ENCODE peak calls at places on chromosomes 2 and 18, in five cellular contexts. One of them, this sample, is unnamed.

GRCh38 chr2:210475726-210476125 is 833 bp downstream of the LANCL1 start:
- DNase-seq in naive thymus-derived CD4-positive, alpha-beta T cell: no peak
- DNase-seq in transverse colon: no peak
- DNase-seq in Panc1: no peak
- DNase-seq in esophagus squamous epithelium: no peak
- DNase-seq in this sample: no peak

GRCh38 chr2:238706673-238707072 is 141.2 kb upstream of the TWIST2 start:
- DNase-seq in naive thymus-derived CD4-positive, alpha-beta T cell: no peak
- DNase-seq in transverse colon: no peak
- DNase-seq in Panc1: no peak
- DNase-seq in esophagus squamous epithelium: no peak
- DNase-seq in this sample: no peak

GRCh38 chr2:206443735-206444527 is 599 bp downstream of the ADAM23 start:
- DNase-seq in naive thymus-derived CD4-positive, alpha-beta T cell: no peak
- DNase-seq in transverse colon: no peak
- DNase-seq in Panc1: no peak
- DNase-seq in esophagus squamous epithelium: no peak
- DNase-seq in this sample: peak; percentile 3

GRCh38 chr2:113967272-113967671 is 77.4 kb downstream of the ACTR3 start:
- DNase-seq in naive thymus-derived CD4-positive, alpha-beta T cell: no peak
- DNase-seq in transverse colon: no peak
- DNase-seq in Panc1: no peak
- DNase-seq in esophagus squamous epithelium: no peak
- DNase-seq in this sample: no peak

GRCh38 chr2:152847067-152847466 is 128.6 kb downstream of the ARL6IP6 start:
- DNase-seq in naive thymus-derived CD4-positive, alpha-beta T cell: no peak
- DNase-seq in transverse colon: no peak
- DNase-seq in Panc1: no peak
- DNase-seq in esophagus squamous epithelium: no peak
- DNase-seq in this sample: no peak

GRCh38 chr2:223530811-223531210 is 71.3 kb downstream of the SCG2 start:
- DNase-seq in naive thymus-derived CD4-positive, alpha-beta T cell: no peak
- DNase-seq in transverse colon: no peak
- DNase-seq in Panc1: no peak
- DNase-seq in esophagus squamous epithelium: no peak
- DNase-seq in this sample: no peak

GRCh38 chr18:10374615-10375295 is 79.7 kb upstream of the APCDD1 start:
- DNase-seq in naive thymus-derived CD4-positive, alpha-beta T cell: no peak
- DNase-seq in transverse colon: no peak
- DNase-seq in Panc1: no peak
- DNase-seq in esophagus squamous epithelium: no peak
- DNase-seq in this sample: no peak

GRCh38 chr18:34921811-34922385 is 119.3 kb upstream of the MAPRE2 start:
- DNase-seq in naive thymus-derived CD4-positive, alpha-beta T cell: no peak
- DNase-seq in transverse colon: no peak
- DNase-seq in Panc1: no peak
- DNase-seq in esophagus squamous epithelium: no peak
- DNase-seq in this sample: no peak

GRCh38 chr18:3493501-3494244 is 43.7 kb downstream of the TGIF1 start:
- DNase-seq in naive thymus-derived CD4-positive, alpha-beta T cell: no peak
- DNase-seq in transverse colon: no peak
- DNase-seq in Panc1: no peak
- DNase-seq in esophagus squamous epithelium: no peak
- DNase-seq in this sample: no peak

GRCh38 chr18:3494245-3494526 is 44.2 kb downstream of the TGIF1 start:
- DNase-seq in naive thymus-derived CD4-positive, alpha-beta T cell: no peak
- DNase-seq in transverse colon: no peak
- DNase-seq in Panc1: no peak
- DNase-seq in esophagus squamous epithelium: no peak
- DNase-seq in this sample: no peak

GRCh38 chr18:3494569-3494968 is 44.6 kb downstream of the TGIF1 start:
- DNase-seq in naive thymus-derived CD4-positive, alpha-beta T cell: no peak
- DNase-seq in transverse colon: no peak
- DNase-seq in Panc1: no peak
- DNase-seq in esophagus squamous epithelium: no peak
- DNase-seq in this sample: no peak

GRCh38 chr18:3492166-3492565 is 42.2 kb downstream of the TGIF1 start:
- DNase-seq in naive thymus-derived CD4-positive, alpha-beta T cell: no peak
- DNase-seq in transverse colon: no peak
- DNase-seq in Panc1: no peak
- DNase-seq in esophagus squamous epithelium: no peak
- DNase-seq in this sample: no peak

DNA sequence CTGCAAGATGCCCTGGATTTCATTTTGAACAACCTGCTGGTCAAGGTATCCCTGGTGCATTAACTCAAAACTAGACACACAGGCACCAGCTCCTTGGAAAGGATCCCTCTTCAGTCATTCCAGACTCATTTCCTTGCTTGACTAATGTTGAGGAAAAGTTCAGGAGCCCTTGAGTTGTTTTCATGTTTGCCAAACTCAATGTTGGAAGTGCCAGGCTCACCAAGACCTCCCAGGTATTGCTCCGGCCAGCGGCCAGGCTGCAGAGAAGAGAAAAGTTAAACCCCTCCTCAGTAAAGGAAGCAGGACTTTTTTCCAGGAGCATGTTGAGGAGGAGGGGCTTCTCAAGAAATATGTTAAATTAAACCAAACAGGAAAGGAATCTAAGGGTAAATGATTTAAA is 42.7 kb downstream of the TGIF1 start:
- DNase-seq in naive thymus-derived CD4-positive, alpha-beta T cell: no peak
- DNase-seq in transverse colon: no peak
- DNase-seq in Panc1: no peak
- DNase-seq in esophagus squamous epithelium: no peak
- DNase-seq in this sample: no peak
- H3K4me1 ChIP-seq in naive thymus-derived CD4-positive, alpha-beta T cell: no peaks in the 10 kb centered on the region
- H3K4me1 ChIP-seq in transverse colon: no peaks in the 10 kb centered on the region
- H3K4me1 ChIP-seq in Panc1: peaks cover 53% of the 10 kb centered on the region
- H3K4me1 ChIP-seq in esophagus squamous epithelium: no peaks in the 10 kb centered on the region
- H3K4me1 ChIP-seq in this sample: no peaks in the 10 kb centered on the region

GRCh38 chr18:48655460-48655859 is 116.6 kb downstream of the CTIF start:
- DNase-seq in naive thymus-derived CD4-positive, alpha-beta T cell: no peak
- DNase-seq in transverse colon: no peak
- DNase-seq in Panc1: no peak
- DNase-seq in esophagus squamous epithelium: no peak
- DNase-seq in this sample: no peak

GRCh38 chr18:48658721-48659120 is 119.9 kb downstream of the CTIF start:
- DNase-seq in naive thymus-derived CD4-positive, alpha-beta T cell: no peak
- DNase-seq in transverse colon: no peak
- DNase-seq in Panc1: no peak
- DNase-seq in esophagus squamous epithelium: no peak
- DNase-seq in this sample: no peak

GRCh38 chr18:48657446-48658120 is 118.8 kb downstream of the CTIF start:
- DNase-seq in naive thymus-derived CD4-positive, alpha-beta T cell: no peak
- DNase-seq in transverse colon: no peak
- DNase-seq in Panc1: no peak
- DNase-seq in esophagus squamous epithelium: no peak
- DNase-seq in this sample: no peak

GRCh38 chr18:48656176-48656575 is 117.3 kb downstream of the CTIF start:
- DNase-seq in naive thymus-derived CD4-positive, alpha-beta T cell: no peak
- DNase-seq in transverse colon: no peak
- DNase-seq in Panc1: no peak
- DNase-seq in esophagus squamous epithelium: no peak
- DNase-seq in this sample: no peak

GRCh38 chr18:48656582-48656981 is 117.8 kb downstream of the CTIF start:
- DNase-seq in naive thymus-derived CD4-positive, alpha-beta T cell: no peak
- DNase-seq in transverse colon: no peak
- DNase-seq in Panc1: no peak
- DNase-seq in esophagus squamous epithelium: no peak
- DNase-seq in this sample: no peak
- H3K4me3 ChIP-seq in naive thymus-derived CD4-positive, alpha-beta T cell: no peak overlapping the region
- H3K4me3 ChIP-seq in transverse colon: no peak overlapping the region
- H3K4me3 ChIP-seq in Panc1: no peak overlapping the region
- H3K4me3 ChIP-seq in esophagus squamous epithelium: no peak overlapping the region
- H3K4me3 ChIP-seq in this sample: no peak overlapping the region

GRCh38 chr2:204870053-204870452 is 324.8 kb downstream of the PARD3B start:
- DNase-seq in naive thymus-derived CD4-positive, alpha-beta T cell: no peak
- DNase-seq in transverse colon: no peak
- DNase-seq in Panc1: no peak
- DNase-seq in esophagus squamous epithelium: no peak
- DNase-seq in this sample: no peak
- H3K36me3 ChIP-seq in naive thymus-derived CD4-positive, alpha-beta T cell: no peaks in the 10 kb centered on the region
- H3K36me3 ChIP-seq in transverse colon: no peaks in the 10 kb centered on the region
- H3K36me3 ChIP-seq in Panc1: no peaks in the 10 kb centered on the region
- H3K36me3 ChIP-seq in esophagus squamous epithelium: no peaks in the 10 kb centered on the region
- H3K36me3 ChIP-seq in this sample: no peaks in the 10 kb centered on the region

GRCh38 chr2:234257859-234258561 is 207.5 kb downstream of the SPP2 start:
- DNase-seq in naive thymus-derived CD4-positive, alpha-beta T cell: no peak
- DNase-seq in transverse colon: peak; percentile 66
- DNase-seq in Panc1: peak; percentile 94
- DNase-seq in esophagus squamous epithelium: no peak
- DNase-seq in this sample: no peak

GRCh38 chr2:234259440-234259839 is 208.9 kb downstream of the SPP2 start:
- DNase-seq in naive thymus-derived CD4-positive, alpha-beta T cell: no peak
- DNase-seq in transverse colon: no peak
- DNase-seq in Panc1: no peak
- DNase-seq in esophagus squamous epithelium: no peak
- DNase-seq in this sample: no peak

GRCh38 chr2:234256516-234256915 is 206.0 kb downstream of the SPP2 start:
- DNase-seq in naive thymus-derived CD4-positive, alpha-beta T cell: no peak
- DNase-seq in transverse colon: no peak
- DNase-seq in Panc1: no peak
- DNase-seq in esophagus squamous epithelium: no peak
- DNase-seq in this sample: no peak

GRCh38 chr2:234261736-234262135 is 211.2 kb downstream of the SPP2 start:
- DNase-seq in naive thymus-derived CD4-positive, alpha-beta T cell: no peak
- DNase-seq in transverse colon: no peak
- DNase-seq in Panc1: no peak
- DNase-seq in esophagus squamous epithelium: no peak
- DNase-seq in this sample: no peak

GRCh38 chr2:234258562-234259141 is 208.2 kb downstream of the SPP2 start:
- DNase-seq in naive thymus-derived CD4-positive, alpha-beta T cell: no peak
- DNase-seq in transverse colon: no peak
- DNase-seq in Panc1: no peak
- DNase-seq in esophagus squamous epithelium: no peak
- DNase-seq in this sample: no peak
- H3K4me1 ChIP-seq in naive thymus-derived CD4-positive, alpha-beta T cell: no peaks in the 10 kb centered on the region
- H3K4me1 ChIP-seq in transverse colon: no peaks in the 10 kb centered on the region
- H3K4me1 ChIP-seq in Panc1: peaks cover 45% of the 10 kb centered on the region
- H3K4me1 ChIP-seq in esophagus squamous epithelium: peaks cover 9% of the 10 kb centered on the region
- H3K4me1 ChIP-seq in this sample: no peaks in the 10 kb centered on the region

GRCh38 chr2:237431856-237432255 is 17.9 kb upstream of the COL6A3 start:
- DNase-seq in naive thymus-derived CD4-positive, alpha-beta T cell: no peak
- DNase-seq in transverse colon: no peak
- DNase-seq in Panc1: no peak
- DNase-seq in esophagus squamous epithelium: no peak
- DNase-seq in this sample: no peak
- H3K4me3 ChIP-seq in naive thymus-derived CD4-positive, alpha-beta T cell: no peak overlapping the region
- H3K4me3 ChIP-seq in transverse colon: no peak overlapping the region
- H3K4me3 ChIP-seq in Panc1: no peak overlapping the region
- H3K4me3 ChIP-seq in esophagus squamous epithelium: no peak overlapping the region
- H3K4me3 ChIP-seq in this sample: peak overlapping the region; percentile 54

DNA sequence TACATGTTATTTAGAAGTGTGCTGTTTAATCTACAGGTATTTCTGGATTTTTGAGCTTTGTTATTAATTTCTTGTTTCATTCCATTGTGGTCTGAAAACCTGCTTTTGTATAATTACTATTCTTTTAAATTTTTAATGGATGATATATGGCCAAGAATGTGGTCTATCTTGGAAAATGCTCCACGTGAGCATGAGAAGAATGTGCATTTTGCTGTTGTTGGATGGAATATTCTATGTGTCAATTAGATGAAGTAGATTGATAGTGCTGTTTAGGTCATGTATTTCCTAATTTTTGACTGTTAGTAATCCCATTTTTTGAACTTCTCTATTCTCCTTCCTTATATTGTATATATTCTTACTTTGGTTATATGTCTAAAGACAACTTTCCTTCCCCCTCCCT is 19.9 kb upstream of the TTN start:
- DNase-seq in naive thymus-derived CD4-positive, alpha-beta T cell: no peak
- DNase-seq in transverse colon: no peak
- DNase-seq in Panc1: no peak
- DNase-seq in esophagus squamous epithelium: no peak
- DNase-seq in this sample: no peak
- H3K36me3 ChIP-seq in naive thymus-derived CD4-positive, alpha-beta T cell: no peaks in the 10 kb centered on the region
- H3K36me3 ChIP-seq in transverse colon: no peaks in the 10 kb centered on the region
- H3K36me3 ChIP-seq in Panc1: no peaks in the 10 kb centered on the region
- H3K36me3 ChIP-seq in esophagus squamous epithelium: no peaks in the 10 kb centered on the region
- H3K36me3 ChIP-seq in this sample: peaks cover 17% of the 10 kb centered on the region

DNA sequence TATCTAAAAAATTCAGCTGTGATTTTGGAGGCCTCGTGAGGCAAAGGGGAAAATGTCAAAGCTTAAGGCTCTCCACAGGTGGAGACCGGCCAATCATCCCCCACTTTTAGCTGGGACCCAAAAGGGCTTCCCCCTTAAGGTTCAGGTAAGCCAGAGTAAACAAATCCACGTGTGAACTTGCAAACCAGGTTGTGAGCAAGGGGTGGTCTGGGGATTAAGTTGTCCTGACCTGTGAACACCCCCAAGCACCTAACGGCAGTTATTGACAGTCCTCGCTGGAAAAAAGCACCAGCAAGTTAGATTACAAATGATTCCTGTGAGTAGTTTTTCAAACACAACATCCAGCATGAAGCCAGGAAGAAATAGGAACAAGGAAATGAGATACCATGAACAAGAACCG is 42.9 kb downstream of the MYO7B start:
- DNase-seq in naive thymus-derived CD4-positive, alpha-beta T cell: no peak
- DNase-seq in transverse colon: no peak
- DNase-seq in Panc1: no peak
- DNase-seq in esophagus squamous epithelium: no peak
- DNase-seq in this sample: no peak
- H3K4me1 ChIP-seq in naive thymus-derived CD4-positive, alpha-beta T cell: peaks cover 6% of the 10 kb centered on the region
- H3K4me1 ChIP-seq in transverse colon: no peaks in the 10 kb centered on the region
- H3K4me1 ChIP-seq in Panc1: no peaks in the 10 kb centered on the region
- H3K4me1 ChIP-seq in esophagus squamous epithelium: no peaks in the 10 kb centered on the region
- H3K4me1 ChIP-seq in this sample: peaks cover 4% of the 10 kb centered on the region

DNA sequence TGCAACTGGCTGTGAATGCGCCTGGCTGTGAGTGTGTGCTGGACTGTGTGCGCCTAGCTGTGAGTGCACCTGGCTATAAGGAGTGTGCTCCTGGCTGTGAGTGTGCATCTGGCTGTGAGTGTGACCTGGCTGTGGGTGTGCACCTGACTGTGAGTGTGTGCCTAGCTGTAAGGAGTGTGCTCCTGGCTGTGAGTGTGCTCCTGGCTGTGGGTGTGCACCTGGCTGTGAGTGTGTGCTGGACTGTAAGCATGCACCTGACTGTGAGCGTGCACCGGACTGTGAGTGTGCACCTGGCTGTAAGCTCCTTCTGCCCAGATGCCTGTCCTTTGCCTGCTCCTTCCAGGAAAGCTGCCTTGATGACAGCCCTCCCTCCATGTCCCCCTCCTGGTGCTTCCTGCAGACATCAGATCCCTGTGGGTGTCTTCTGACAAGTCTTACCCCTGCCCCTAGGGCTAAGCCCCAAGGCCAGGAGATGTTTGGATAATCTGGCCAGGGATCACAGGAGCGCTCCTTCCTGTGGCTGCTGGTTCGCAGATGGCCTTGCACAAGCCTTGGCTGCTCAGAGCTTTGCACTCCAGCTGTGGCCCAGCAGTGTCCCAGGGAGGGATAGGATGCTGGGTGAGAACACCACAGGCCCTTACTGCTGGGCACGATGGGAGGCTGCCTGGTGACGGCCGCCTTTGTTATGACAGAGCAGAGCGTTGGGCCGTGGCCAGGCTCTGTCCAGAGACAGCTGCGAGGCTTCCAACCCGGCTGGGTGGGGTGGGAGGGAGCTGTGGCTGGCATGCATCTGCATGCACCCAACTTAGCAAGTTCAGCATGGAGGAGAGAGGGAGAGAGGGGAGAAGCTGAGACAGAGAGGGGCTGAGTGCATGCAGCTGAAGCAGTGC is 89.9 kb downstream of the GLI2 start:
- DNase-seq in naive thymus-derived CD4-positive, alpha-beta T cell: no peak
- DNase-seq in transverse colon: peak; percentile 41
- DNase-seq in Panc1: no peak
- DNase-seq in esophagus squamous epithelium: no peak
- DNase-seq in this sample: no peak
- H3K4me3 ChIP-seq in naive thymus-derived CD4-positive, alpha-beta T cell: no peak overlapping the region
- H3K4me3 ChIP-seq in transverse colon: no peak overlapping the region
- H3K4me3 ChIP-seq in Panc1: no peak overlapping the region
- H3K4me3 ChIP-seq in esophagus squamous epithelium: no peak overlapping the region
- H3K4me3 ChIP-seq in this sample: no peak overlapping the region